ENCODE peak calls at places on chromosomes 12 and 14, in eight cellular contexts. N is IMR-90, H is SK-N-SH, O is astrocyte, W is GM23248, E is GM12878, T is hepatocyte, Z is HepG2. S is an unnamed sample.

GRCh38 chr12:96421014-96421413 is 20.8 kb upstream of the CDK17 start:
- DNase-seq in Z (no peak), N (no peak), H (no peak), T (no peak), E (no peak), O (no peak), W (no peak), S (no peak)

GRCh38 chr12:24821691-24822090 is 127.2 kb downstream of the BCAT1 start:
- DNase-seq in O (peak; percentile 84), H (no peak), Z (no peak), T (peak; percentile 17), E (peak; percentile 51), W (peak; percentile 63), N (peak; percentile 77), S (no peak)

GRCh38 chr12:111437816-111438454 is 32.2 kb downstream of the SH2B3 start:
- DNase-seq in N (peak; percentile 88), O (peak; percentile 86), T (no peak), H (no peak), E (no peak), Z (no peak), W (peak; percentile 92), S (peak; percentile 60)

GRCh38 chr12:129201029-129201428 is 347.8 kb downstream of the GLT1D1 start:
- DNase-seq in E (no peak), H (no peak), O (no peak), T (no peak), Z (no peak), N (no peak), W (no peak), S (no peak)

GRCh38 chr12:46553266-46553665 is 180.7 kb upstream of the SLC38A2 start:
- DNase-seq in W (peak; percentile 88), E (no peak), O (peak; percentile 62), H (no peak), N (peak; percentile 84), Z (peak; percentile 12), T (no peak), S (peak; percentile 83)

GRCh38 chr12:40775681-40776080 is 83.4 kb downstream of the CNTN1 start:
- DNase-seq in H (no peak), Z (no peak), N (no peak), E (no peak), W (peak; percentile 4), T (no peak), O (peak; percentile 0), S (no peak)

GRCh38 chr12:47739959-47740358 is 14.7 kb upstream of the ENDOU start:
- DNase-seq in T (no peak), N (no peak), O (no peak), Z (peak; percentile 15), H (no peak), E (no peak), W (peak; percentile 36), S (no peak)

GRCh38 chr12:99920561-99920960 is 64.2 kb downstream of the ANKS1B start:
- DNase-seq in E (no peak), Z (no peak), H (no peak), N (no peak), O (no peak), W (no peak), T (no peak), S (no peak)

GRCh38 chr14:21436567-21437062 is 19.3 kb downstream of the CHD8 start:
- DNase-seq in O (no peak), E (no peak), H (no peak), Z (no peak), T (no peak), W (peak; percentile 25), N (no peak), S (no peak)

GRCh38 chr14:50955373-50956043 is 11.2 kb upstream of the PYGL start:
- DNase-seq in H (peak; percentile 75), E (no peak), Z (peak; percentile 82), O (peak; percentile 96), N (peak; percentile 96), W (peak; percentile 99), T (peak; percentile 91), S (peak; percentile 97)

GRCh38 chr12:102390068-102390467 is 90.3 kb downstream of the IGF1 start:
- DNase-seq in Z (no peak), W (no peak), H (no peak), O (no peak), N (no peak), E (no peak), T (no peak), S (no peak)

GRCh38 chr12:45122776-45123380 is 72.0 kb upstream of the DBX2 start:
- DNase-seq in Z (peak; percentile 17), H (peak; percentile 41), W (peak; percentile 30), O (peak; percentile 12), N (peak; percentile 21), E (no peak), T (peak; percentile 25), S (no peak)

GRCh38 chr12:16611146-16611545 is 5.2 kb upstream of the LMO3 start:
- DNase-seq in H (no peak), E (no peak), Z (no peak), O (no peak), W (no peak), T (no peak), N (no peak), S (no peak)

GRCh38 chr12:33514893-33515292 is 75.3 kb upstream of the SYT10 start:
- DNase-seq in H (no peak), E (no peak), T (no peak), W (no peak), O (no peak), Z (no peak), N (no peak), S (no peak)

GRCh38 chr12:3091650-3092207 is 14.6 kb downstream of the TSPAN9 start:
- DNase-seq in O (no peak), H (no peak), E (no peak), W (no peak), T (no peak), N (no peak), Z (no peak), S (no peak)

GRCh38 chr12:46153267-46153872 is 115.5 kb downstream of the SLC38A1 start:
- DNase-seq in E (no peak), W (peak; percentile 78), Z (peak; percentile 7), H (peak; percentile 20), N (peak; percentile 52), T (peak; percentile 26), O (peak; percentile 25), S (no peak)

GRCh38 chr12:118591-118990 is 52.0 kb downstream of the IQSEC3 start:
- DNase-seq in O (no peak), Z (no peak), N (no peak), H (no peak), W (no peak), E (no peak), T (no peak), S (no peak)

GRCh38 chr14:74491952-74492351 is 1.2 kb downstream of the NPC2 start:
- DNase-seq in T (peak; percentile 36), O (no peak), W (peak; percentile 64), Z (peak; percentile 60), N (peak; percentile 40), E (no peak), H (no peak), S (peak; percentile 79)

GRCh38 chr12:105954891-105955607 is 183.7 kb downstream of the NUAK1 start:
- DNase-seq in O (no peak), N (peak; percentile 34), T (peak; percentile 52), E (no peak), W (peak; percentile 48), Z (no peak), H (no peak), S (no peak)

GRCh38 chr12:6646276-6647082 is 753 bp downstream of the ACRBP start:
- DNase-seq in W (no peak), Z (no peak), E (no peak), T (no peak), N (no peak), O (no peak), H (peak; percentile 21), S (no peak)
- H2AFZ ChIP-seq in W (no peak overlapping the region), Z (no peak overlapping the region), E (peak overlapping the region; percentile 64), T (no peak overlapping the region), N (peak overlapping the region; percentile 88), O (peak overlapping the region; percentile 47), H (no peak overlapping the region), S (no peak overlapping the region)

DNA sequence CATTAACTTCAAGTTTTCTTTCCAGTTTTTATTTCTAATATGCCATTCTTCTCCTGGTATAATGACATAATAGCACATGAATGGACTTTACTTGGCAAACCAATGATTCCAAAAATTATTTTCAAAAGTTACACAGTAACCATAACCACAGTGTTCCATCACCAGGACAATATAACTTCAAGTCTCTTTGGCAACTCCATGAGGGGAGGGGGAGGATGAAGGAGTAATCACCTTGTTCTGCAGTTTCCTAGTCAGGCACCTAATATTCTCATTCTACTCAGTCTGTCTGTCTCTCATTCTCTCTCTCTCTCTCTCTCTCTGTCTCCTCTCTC is 66.6 kb downstream of the BTG1 start:
- DNase-seq in Z (no peak), H (no peak), O (peak; percentile 32), E (no peak), N (no peak), W (peak; percentile 65), T (no peak), S (no peak)
- H3K4me3 ChIP-seq in Z (no peak overlapping the region), H (no peak overlapping the region), O (no peak overlapping the region), E (no peak overlapping the region), N (no peak overlapping the region), W (peak overlapping the region; percentile 39), T (no peak overlapping the region), S (no peak overlapping the region)

DNA sequence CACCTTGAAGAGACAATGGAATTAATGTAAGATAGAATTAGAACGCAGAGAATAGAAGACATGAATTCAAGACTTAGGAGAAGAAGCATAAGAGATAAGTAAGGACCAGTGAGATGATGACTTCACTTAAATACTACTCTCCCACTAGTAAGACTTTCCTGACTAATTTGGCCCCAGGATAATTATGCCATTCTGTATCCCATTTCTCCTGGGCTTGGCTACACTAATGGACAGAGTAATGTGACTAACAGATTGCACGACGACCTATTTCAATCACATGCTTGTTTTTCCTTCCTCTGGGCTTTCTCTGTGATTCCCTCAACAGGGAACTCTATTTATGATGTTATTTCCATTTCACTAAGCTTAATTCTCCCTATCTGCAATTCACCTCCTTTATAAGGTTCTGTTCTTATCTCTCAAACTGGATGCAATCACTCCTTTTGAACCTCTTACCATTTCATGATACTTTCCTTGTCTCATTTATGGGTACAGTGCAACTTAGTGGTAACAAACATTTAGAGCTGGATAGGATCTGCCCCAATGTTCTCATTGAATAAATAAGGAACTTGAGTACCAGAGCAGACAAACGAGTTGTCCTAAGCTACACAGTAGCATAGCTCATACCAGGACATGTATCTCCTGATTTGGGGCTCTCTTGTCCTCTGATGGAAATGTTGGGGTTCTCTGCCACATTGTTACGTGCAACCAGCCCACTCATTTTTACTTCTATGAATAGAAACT is 102.7 kb downstream of the BTG1 start:
- DNase-seq in H (no peak), N (peak; percentile 28), E (no peak), T (no peak), O (no peak), Z (no peak), W (peak; percentile 35), S (no peak)
- H2AFZ ChIP-seq in H (no peak overlapping the region), N (no peak overlapping the region), E (no peak overlapping the region), T (no peak overlapping the region), O (no peak overlapping the region), Z (no peak overlapping the region), W (no peak overlapping the region), S (no peak overlapping the region)

DNA sequence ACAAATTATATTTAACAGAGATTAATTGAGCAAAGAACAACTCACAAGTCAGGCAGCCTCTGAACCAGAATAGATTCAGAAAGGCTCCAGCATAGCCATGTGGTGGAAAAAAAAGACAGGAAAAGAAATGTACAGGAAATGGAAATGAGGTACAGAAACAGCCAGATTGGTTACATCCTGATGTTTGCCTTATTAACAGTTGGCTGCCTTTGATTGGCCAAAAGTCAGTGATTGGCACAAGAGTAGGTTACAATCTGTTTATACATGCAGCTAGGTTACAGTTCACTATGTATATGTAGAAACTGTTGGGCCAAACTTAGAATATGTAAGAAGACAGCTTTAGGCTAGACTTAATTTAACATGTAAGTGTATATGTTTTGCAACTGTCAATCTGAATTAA is 118.8 kb downstream of the UNC79 start:
- DNase-seq in T (no peak), Z (no peak), W (no peak), O (no peak), N (no peak), E (no peak), H (no peak), S (no peak)
- H3K4me3 ChIP-seq in T (no peak overlapping the region), Z (no peak overlapping the region), W (no peak overlapping the region), O (no peak overlapping the region), N (no peak overlapping the region), E (no peak overlapping the region), H (no peak overlapping the region), S (no peak overlapping the region)